ENCODE peak calls at places on chromosomes 6 and 20, in six cellular contexts. V, Y, Q, P, B and G are unnamed samples.

GRCh38 chr6:17653198-17653881 is 53.2 kb downstream of the FAM8A1 start:
- ATAC-seq in Y (no peak), Q (no peak), V (no peak), B (no peak), P (no peak), G (no peak)

GRCh38 chr6:84753173-84753572 is 11.2 kb downstream of the TBX18 start:
- ATAC-seq in B (no peak), Y (no peak), P (no peak), Q (no peak), V (no peak), G (no peak)

GRCh38 chr20:4533734-4534133 is 188.0 kb upstream of the PRND start:
- ATAC-seq in Y (no peak), Q (no peak), P (no peak), V (no peak), B (no peak), G (no peak)

GRCh38 chr6:55953384-55953783 is 78.0 kb upstream of the BMP5 start:
- ATAC-seq in B (no peak), Q (peak), P (peak), Y (no peak), V (peak), G (no peak)

GRCh38 chr20:63055575-63056235 is 48.9 kb upstream of the BHLHE23 start:
- ATAC-seq in Q (peak), Y (no peak), B (no peak), P (no peak), V (peak), G (no peak)

GRCh38 chr20:25668446-25668845 is 28.2 kb downstream of the ZNF337 start:
- ATAC-seq in V (no peak), Q (no peak), P (no peak), B (no peak), Y (no peak), G (no peak)

GRCh38 chr20:3744806-3745685 is 12.6 kb downstream of the HSPA12B start:
- ATAC-seq in B (peak), Y (peak), Q (peak), P (peak), V (peak), G (peak)

GRCh38 chr20:50416930-50417329 is 93.3 kb upstream of the PTPN1 start:
- ATAC-seq in Q (no peak), V (no peak), P (no peak), Y (no peak), B (no peak), G (no peak)

GRCh38 chr6:155985660-155986138 is 530.1 kb upstream of the NOX3 start:
- ATAC-seq in Y (peak), P (peak), V (no peak), Q (peak), B (no peak), G (peak)

DNA sequence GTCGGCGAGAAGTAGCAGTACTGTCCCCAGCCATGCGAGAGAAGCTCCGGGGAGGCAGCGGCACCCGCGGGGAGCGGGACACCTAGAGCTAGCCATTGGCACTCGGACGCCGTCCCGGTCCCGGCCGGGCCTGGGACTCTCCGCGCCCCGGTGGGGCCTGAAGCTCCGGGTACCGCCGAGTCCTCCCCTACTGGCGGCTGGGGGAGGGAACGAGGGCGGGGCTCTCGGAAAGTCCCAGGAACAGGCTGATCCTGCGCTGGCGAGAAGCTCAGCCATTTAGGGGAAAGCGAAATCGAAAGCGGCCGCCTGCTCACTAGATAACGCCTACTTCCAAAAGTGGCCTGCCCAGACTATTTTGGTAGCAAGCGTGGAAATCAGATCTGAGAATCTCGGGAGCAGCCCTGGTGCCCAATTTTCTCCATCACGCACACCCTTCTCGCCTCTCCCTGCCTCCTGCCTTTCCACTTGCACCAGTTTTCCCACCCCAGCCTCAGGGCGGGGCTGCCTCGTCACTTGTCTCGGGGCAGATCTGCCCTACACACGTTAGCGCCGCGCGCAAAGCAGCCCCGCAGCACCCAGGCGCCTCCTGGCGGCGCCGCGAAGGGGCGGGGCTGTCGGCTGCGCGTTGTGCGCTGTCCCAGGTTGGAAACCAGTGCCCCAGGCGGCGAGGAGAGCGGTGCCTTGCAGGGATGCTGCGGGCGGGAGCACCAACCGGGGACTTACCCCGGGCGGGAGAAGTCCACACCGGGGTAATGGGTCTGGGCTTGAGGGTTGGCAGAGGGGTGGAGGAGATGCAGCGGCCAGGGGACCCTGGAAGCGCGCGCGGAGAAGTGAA is at the start of the genes PSMB9 and TAP1:
- ATAC-seq in V (peak), Q (peak), P (peak), Y (peak), B (peak), G (peak)
- TF ChIP-seq POLR2A in V (peak), Q (peak), P (peak), Y (peak), B (peak), G (peak)

DNA sequence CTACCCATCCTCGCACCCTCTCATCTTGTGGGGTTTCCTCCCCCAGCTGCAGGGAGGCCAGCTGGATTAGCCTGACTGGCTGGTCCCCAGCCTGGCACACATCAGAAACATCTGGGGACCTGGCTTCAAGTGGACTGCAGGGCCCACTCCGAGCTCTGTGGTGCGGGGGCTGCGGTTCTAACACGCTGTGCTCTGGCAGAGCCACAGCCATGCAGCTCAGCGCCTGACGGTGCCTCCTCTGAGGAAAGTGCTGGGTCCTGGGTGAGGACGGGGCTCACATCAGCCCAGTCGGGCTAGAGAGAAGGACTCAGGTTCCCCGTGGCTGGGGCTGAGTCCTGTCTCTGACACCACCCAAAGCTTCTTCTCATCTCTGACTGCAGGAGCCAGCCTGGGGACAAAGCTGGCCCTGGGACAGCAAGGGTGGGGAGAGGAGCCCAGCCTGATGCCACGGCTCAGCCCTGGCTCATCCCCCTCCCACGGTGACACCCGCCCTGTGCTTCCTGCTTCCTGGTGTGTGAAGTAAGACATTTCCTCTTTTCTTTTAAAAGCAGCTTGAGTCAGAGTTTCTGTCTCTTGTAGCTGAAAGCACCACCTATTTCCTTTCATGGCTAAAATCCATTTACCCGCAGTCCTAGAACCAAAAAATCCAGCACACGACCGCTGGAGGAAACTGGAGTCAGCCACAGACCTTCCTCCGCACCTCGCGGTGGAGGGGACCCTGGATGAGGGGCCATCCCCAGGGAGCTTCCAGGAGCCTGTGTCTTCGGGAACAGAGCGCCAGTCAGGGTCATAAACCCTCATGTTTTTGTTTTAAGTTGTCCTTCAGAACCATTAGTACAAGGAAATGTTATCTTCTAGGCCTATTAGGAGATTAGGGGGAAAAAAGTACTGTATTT is 127.3 kb upstream of the AFDN start:
- ATAC-seq in Y (peak), B (peak), V (no peak), P (peak), Q (peak), G (peak)
- H3K4me3 ChIP-seq in Y (peak), B (no peak), V (no peak), P (no peak), Q (no peak), G (no peak)

GRCh38 chr6:42050011-42050896 is at the start of gene TAF8:
- ATAC-seq in P (peak), V (peak), Y (peak), B (peak), Q (peak), G (peak)
- TF ChIP-seq CTCF in P (no peak), V (no peak), Y (no peak), B (no peak), Q (no peak), G (no peak)

DNA sequence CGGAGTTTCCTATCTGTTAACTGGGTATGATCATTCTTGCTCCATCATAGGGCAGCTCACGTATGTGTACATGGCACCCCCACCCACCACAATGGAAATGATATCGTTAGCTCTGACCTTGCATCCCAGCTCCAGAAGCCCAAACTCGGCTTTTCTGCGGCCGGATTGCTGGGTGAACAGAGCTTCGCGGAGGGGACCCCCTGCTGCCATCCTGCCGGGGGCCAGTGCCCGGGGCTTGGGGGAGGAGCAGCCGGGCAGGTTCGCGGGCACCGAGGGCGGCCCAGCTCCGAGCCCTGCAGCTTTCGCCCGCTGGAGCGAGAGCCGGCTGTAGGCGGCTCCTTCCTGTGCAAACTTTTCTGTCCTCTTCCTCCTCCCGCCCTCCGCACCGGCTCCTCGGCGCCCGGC is 24.9 kb upstream of the FUCA2 start:
- ATAC-seq in V (peak), B (peak), Q (peak), P (peak), Y (peak), G (peak)
- TF ChIP-seq POLR2A in V (no peak), B (no peak), Q (no peak), P (no peak), Y (no peak), G (no peak)

GRCh38 chr6:142938510-142938909 is 6.5 kb downstream of the HIVEP2 start:
- ATAC-seq in B (no peak), P (no peak), Y (no peak), V (no peak), Q (peak), G (no peak)
- H3K4me3 ChIP-seq in B (no peak), P (no peak), Y (no peak), V (no peak), Q (no peak), G (no peak)

GRCh38 chr6:31870385-31870921 is 7.8 kb upstream of the NEU1 start:
- ATAC-seq in B (peak), Q (peak), V (peak), P (no peak), Y (no peak), G (no peak)
- TF ChIP-seq CTCF in B (no peak), Q (no peak), V (no peak), P (no peak), Y (no peak), G (no peak)

GRCh38 chr20:1324598-1325172 is 4.3 kb downstream of the SDCBP2 start:
- ATAC-seq in P (peak), Y (no peak), Q (no peak), V (peak), B (no peak), G (no peak)

GRCh38 chr20:1321654-1321939 is 7.3 kb downstream of the SDCBP2 start:
- ATAC-seq in Y (no peak), Q (no peak), P (no peak), V (no peak), B (no peak), G (no peak)

GRCh38 chr20:1323830-1324597 is 4.9 kb downstream of the SDCBP2 start:
- ATAC-seq in Q (no peak), V (no peak), Y (no peak), P (no peak), B (no peak), G (no peak)

GRCh38 chr20:1322511-1323245 is 6.3 kb downstream of the SDCBP2 start:
- ATAC-seq in B (no peak), V (no peak), Y (peak), Q (peak), P (no peak), G (no peak)

GRCh38 chr20:1323256-1323655 is 5.7 kb downstream of the SDCBP2 start:
- ATAC-seq in P (no peak), B (no peak), V (no peak), Q (no peak), Y (peak), G (no peak)
- TF ChIP-seq POLR2A in P (no peak), B (no peak), V (no peak), Q (no peak), Y (no peak), G (no peak)

GRCh38 chr6:167551634-167552630 is 227.0 kb downstream of the TTLL2 start:
- ATAC-seq in P (no peak), V (no peak), Y (no peak), B (peak), Q (peak), G (no peak)
- H3K4me3 ChIP-seq in P (no peak), V (no peak), Y (no peak), B (no peak), Q (no peak), G (no peak)